ENCODE peak calls at places on chromosomes 16 and 17, in nine cellular contexts. Q is cardiac fibroblast; P is cardiac muscle cell; N is left lung; R is WTC11; H is ascending aorta; B is fibroblast of lung; M is CD4-positive, alpha-beta T cell; X is A673. L is an unnamed sample.

GRCh38 chr17:56899403-56899802 is 14.4 kb downstream of the TRIM25 start:
- DNase-seq in Q (no peak), P (no peak), N (no peak), R (no peak), H (no peak), B (no peak), M (no peak), X (no peak), L (no peak)

GRCh38 chr16:70804153-70804728 is 3.3 kb upstream of the VAC14 start:
- DNase-seq in Q (peak), P (no peak), N (no peak), R (no peak), H (no peak), B (peak), M (no peak), X (no peak), L (no peak)

GRCh38 chr16:67537636-67538591 is 9.3 kb downstream of the RIPOR1 start:
- DNase-seq in Q (peak), P (peak), N (peak), R (peak), H (no peak), B (no peak), M (peak), X (no peak), L (peak)

GRCh38 chr17:41420134-41420533 is 4.3 kb downstream of the KRT37 start:
- DNase-seq in Q (no peak), P (no peak), N (no peak), R (no peak), H (no peak), B (no peak), M (no peak), X (no peak), L (no peak)

GRCh38 chr16:57525761-57526160 is 10.6 kb downstream of the CCDC102A start:
- DNase-seq in Q (no peak), P (no peak), N (no peak), R (no peak), H (no peak), B (no peak), M (no peak), X (no peak), L (no peak)

GRCh38 chr17:47694818-47695663 is 1.1 kb downstream of the TBKBP1 start:
- DNase-seq in Q (peak), P (peak), N (peak), R (no peak), H (no peak), B (peak), M (peak), X (peak), L (peak)

GRCh38 chr17:58326609-58327341 is 1.8 kb downstream of the TSPOAP1 start:
- DNase-seq in Q (no peak), P (no peak), N (no peak), R (no peak), H (no peak), B (no peak), M (no peak), X (no peak), L (no peak)

GRCh38 chr17:77371888-77372443 is 231.2 kb downstream of the SEC14L1 start:
- DNase-seq in Q (no peak), P (no peak), N (peak), R (no peak), H (no peak), B (no peak), M (no peak), X (no peak), L (no peak)

GRCh38 chr17:14168582-14168981 is 68.1 kb downstream of the CDRT15 start:
- DNase-seq in Q (no peak), P (no peak), N (no peak), R (no peak), H (no peak), B (no peak), M (no peak), X (no peak), L (no peak)

GRCh38 chr16:48194828-48195566 is 39.2 kb upstream of the ABCC12 start:
- DNase-seq in Q (peak), P (no peak), N (no peak), R (no peak), H (no peak), B (peak), M (no peak), X (peak), L (no peak)

GRCh38 chr16:10751291-10751697 is 7.7 kb downstream of the NUBP1 start:
- DNase-seq in Q (no peak), P (no peak), N (no peak), R (no peak), H (no peak), B (no peak), M (no peak), X (no peak), L (no peak)

DNA sequence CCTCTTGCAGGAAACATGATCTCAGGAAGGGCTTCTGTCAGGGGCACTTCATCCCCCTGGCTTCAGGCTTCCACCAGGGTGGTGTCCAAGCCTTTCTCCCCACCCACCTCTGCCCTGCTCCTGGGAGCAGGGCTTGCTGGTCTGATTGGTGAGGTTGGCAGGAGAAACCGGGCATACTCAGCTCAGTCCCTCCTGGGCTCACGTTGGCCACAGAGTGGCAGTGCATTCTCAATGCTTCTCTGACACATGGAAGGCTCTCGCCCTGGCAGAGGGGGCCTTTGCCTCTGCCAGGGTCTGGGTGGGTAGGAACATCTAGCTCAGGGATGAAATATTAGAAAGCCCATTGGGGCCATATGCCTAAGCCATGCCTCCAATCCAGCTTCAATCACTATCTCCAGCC is 142.8 kb downstream of the AXIN2 start:
- DNase-seq in Q (no peak), P (no peak), N (no peak), R (no peak), H (no peak), B (no peak), M (no peak), X (no peak), L (no peak)
- TF ChIP-seq CTCF in Q (no peak), P (no peak), N (no peak), R (no peak), H (no peak), B (no peak), M (no peak), X (peak), L (no peak)

GRCh38 chr16:4574919-4575705 is 19.0 kb downstream of the C16orf96 start:
- DNase-seq in Q (no peak), P (no peak), N (no peak), R (peak), H (no peak), B (no peak), M (no peak), X (no peak), L (no peak)
- TF ChIP-seq CTCF in Q (no peak), P (no peak), N (no peak), R (no peak), H (no peak), B (no peak), M (no peak), X (no peak), L (no peak)

DNA sequence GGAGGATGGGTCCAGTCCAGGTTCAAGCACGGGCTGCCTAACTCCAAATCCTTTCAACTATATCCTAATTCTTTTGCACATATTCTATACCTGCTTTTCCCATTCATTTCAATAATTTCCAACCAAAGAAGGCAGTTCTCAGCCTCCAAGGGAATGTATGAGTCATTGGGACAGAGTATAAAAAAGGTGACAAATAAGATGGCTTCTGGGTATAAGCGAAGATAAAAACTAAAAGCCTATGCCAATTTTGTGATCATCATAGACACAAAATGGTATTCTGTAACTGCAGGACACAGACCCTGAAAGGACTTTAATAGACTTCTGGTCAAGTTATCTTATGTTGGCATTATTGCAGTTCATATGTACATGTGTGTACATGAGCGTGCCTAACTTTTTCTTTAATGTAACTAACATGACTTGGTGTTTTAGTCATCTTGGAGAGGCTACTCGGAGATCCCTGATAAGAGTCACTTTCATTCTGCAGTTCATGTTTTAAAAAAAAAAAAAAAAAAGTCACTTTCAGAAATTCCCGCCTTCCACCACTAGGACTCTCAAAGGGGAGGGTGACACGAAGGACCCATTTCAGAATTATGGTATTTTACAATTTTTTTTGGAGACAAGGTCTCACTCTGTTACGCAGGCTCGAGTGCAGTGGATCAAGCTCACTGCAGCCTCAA is 17.3 kb downstream of the COG1 start:
- DNase-seq in Q (no peak), P (no peak), N (no peak), R (no peak), H (no peak), B (no peak), M (no peak), X (peak), L (no peak)
- TF ChIP-seq CTCF in Q (peak), P (peak), N (no peak), R (peak), H (no peak), B (peak), M (no peak), X (peak), L (no peak)

GRCh38 chr17:50594040-50594618 is 33.6 kb downstream of the CACNA1G start:
- DNase-seq in Q (no peak), P (no peak), N (no peak), R (no peak), H (no peak), B (no peak), M (no peak), X (no peak), L (no peak)

GRCh38 chr17:50593321-50593720 is 32.8 kb downstream of the CACNA1G start:
- DNase-seq in Q (no peak), P (peak), N (peak), R (peak), H (no peak), B (no peak), M (no peak), X (no peak), L (no peak)

GRCh38 chr17:50588391-50589111 is 28.0 kb downstream of the CACNA1G start:
- DNase-seq in Q (peak), P (no peak), N (no peak), R (no peak), H (no peak), B (no peak), M (no peak), X (no peak), L (no peak)

GRCh38 chr17:50589112-50589712 is 28.7 kb downstream of the CACNA1G start:
- DNase-seq in Q (peak), P (no peak), N (no peak), R (no peak), H (no peak), B (peak), M (no peak), X (no peak), L (no peak)

GRCh38 chr17:50591338-50591737 is 30.8 kb downstream of the CACNA1G start:
- DNase-seq in Q (no peak), P (no peak), N (no peak), R (no peak), H (no peak), B (no peak), M (no peak), X (no peak), L (no peak)
- TF ChIP-seq CTCF in Q (no peak), P (no peak), N (no peak), R (no peak), H (no peak), B (no peak), M (no peak), X (no peak), L (no peak)

GRCh38 chr17:63116228-63116627 is 150.2 kb downstream of the TANC2 start:
- DNase-seq in Q (no peak), P (peak), N (no peak), R (no peak), H (no peak), B (no peak), M (no peak), X (peak), L (no peak)
- TF ChIP-seq CTCF in Q (no peak), P (peak), N (no peak), R (no peak), H (no peak), B (no peak), M (no peak), X (peak), L (no peak)

GRCh38 chr16:21224800-21225199 is 8.7 kb upstream of the ANKS4B start:
- DNase-seq in Q (no peak), P (no peak), N (no peak), R (no peak), H (no peak), B (no peak), M (no peak), X (no peak), L (no peak)
- TF ChIP-seq CTCF in Q (no peak), P (no peak), N (no peak), R (no peak), H (no peak), B (no peak), M (no peak), X (no peak), L (no peak)

GRCh38 chr17:44655983-44656700 is at the start of gene MEIOC:
- DNase-seq in Q (peak), P (peak), N (no peak), R (peak), H (no peak), B (no peak), M (peak), X (no peak), L (peak)
- TF ChIP-seq CTCF in Q (no peak), P (no peak), N (no peak), R (no peak), H (no peak), B (no peak), M (no peak), X (no peak), L (no peak)

GRCh38 chr17:19270347-19270950 is 33.3 kb downstream of the EPN2 start:
- DNase-seq in Q (no peak), P (no peak), N (no peak), R (peak), H (no peak), B (no peak), M (no peak), X (no peak), L (no peak)
- TF ChIP-seq CTCF in Q (no peak), P (no peak), N (no peak), R (peak), H (no peak), B (no peak), M (no peak), X (no peak), L (no peak)

GRCh38 chr16:55242667-55243066 is 81.3 kb upstream of the IRX6 start:
- DNase-seq in Q (no peak), P (no peak), N (no peak), R (peak), H (no peak), B (no peak), M (no peak), X (no peak), L (no peak)
- TF ChIP-seq CTCF in Q (no peak), P (no peak), N (no peak), R (no peak), H (no peak), B (no peak), M (no peak), X (peak), L (no peak)

GRCh38 chr16:87665193-87665592 is 62.9 kb downstream of the JPH3 start:
- DNase-seq in Q (no peak), P (no peak), N (no peak), R (no peak), H (no peak), B (no peak), M (no peak), X (no peak), L (no peak)

GRCh38 chr16:87661561-87661960 is 59.3 kb downstream of the JPH3 start:
- DNase-seq in Q (peak), P (peak), N (peak), R (peak), H (no peak), B (peak), M (no peak), X (peak), L (no peak)

GRCh38 chr16:87658564-87659225 is 56.4 kb downstream of the JPH3 start:
- DNase-seq in Q (no peak), P (no peak), N (no peak), R (no peak), H (no peak), B (no peak), M (no peak), X (no peak), L (no peak)

GRCh38 chr16:87664792-87665191 is 62.5 kb downstream of the JPH3 start:
- DNase-seq in Q (no peak), P (no peak), N (no peak), R (no peak), H (no peak), B (no peak), M (no peak), X (no peak), L (no peak)

DNA sequence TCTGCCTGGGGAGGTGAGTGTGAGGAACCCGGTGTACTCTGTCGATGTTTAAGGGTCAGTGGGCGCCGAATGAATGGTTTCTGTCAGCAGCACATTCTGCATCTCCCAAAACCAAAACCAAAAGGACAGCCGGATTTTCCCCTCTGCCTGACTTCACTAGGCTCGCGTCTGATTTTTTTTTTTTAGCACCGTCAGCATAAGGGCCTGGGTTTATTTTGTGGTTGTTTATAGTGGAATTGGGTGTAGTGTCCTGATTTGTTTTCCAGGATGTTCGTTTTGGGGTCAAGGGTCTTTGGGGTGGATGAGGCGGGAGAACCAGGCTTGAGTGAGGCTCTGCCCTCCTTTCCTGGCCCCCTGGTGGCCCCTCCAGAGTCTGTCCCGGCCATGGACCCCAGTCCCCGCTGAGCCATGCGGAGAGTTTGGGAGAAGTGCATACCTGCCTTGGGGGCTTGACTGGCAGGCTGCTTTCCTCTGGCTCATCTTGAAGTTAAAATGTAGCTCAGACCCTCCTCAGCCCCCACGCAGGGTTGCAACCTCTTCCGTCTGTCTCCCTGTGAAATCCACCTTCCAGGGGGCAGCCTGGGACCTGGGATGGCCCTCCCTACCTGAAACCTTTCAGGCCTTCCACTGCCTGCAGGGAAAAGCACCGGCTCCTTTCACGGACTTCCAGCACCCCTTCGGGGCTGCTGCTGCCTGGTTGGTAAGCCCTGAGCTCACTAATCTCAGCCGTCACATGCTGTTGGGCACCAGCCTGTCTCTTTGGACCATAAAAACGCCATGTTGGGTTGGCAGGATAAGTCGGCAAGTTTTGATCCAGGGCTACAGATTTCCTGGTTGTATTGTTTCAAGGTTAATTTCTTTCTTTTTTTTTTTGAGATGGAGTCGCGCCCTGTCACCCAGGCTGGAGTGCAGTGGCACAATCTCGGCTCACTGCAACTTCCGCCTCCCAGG is 60.2 kb downstream of the JPH3 start:
- DNase-seq in Q (no peak), P (no peak), N (no peak), R (no peak), H (no peak), B (no peak), M (no peak), X (no peak), L (no peak)
- TF ChIP-seq CTCF in Q (no peak), P (no peak), N (no peak), R (no peak), H (no peak), B (no peak), M (no peak), X (no peak), L (no peak)

L was measured in activated B cell treated with CpG ODN at 0.5 μM for 24 hours.